ENCODE peak calls at places on chromosome 2, in eight cellular contexts. N is adrenal gland; T is bronchial epithelial cell; B is cardiac fibroblast; G is IMR-90; C is CD8-positive, alpha-beta memory T cell; X is A549; O is aorta. L is an unnamed sample.
A peak's percentile ranks its signal among the peaks of the same experiment; 100 is the strongest.

GRCh38 chr2:191646612-191646902 is 31.4 kb upstream of the NABP1 start:
- DNase-seq in N (no peak), T (peak; percentile 94), B (peak; percentile 60), G (no peak), C (no peak), X (no peak), O (no peak), L (no peak)

GRCh38 chr2:26364669-26365068 is 18.1 kb upstream of the ADGRF3 start:
- DNase-seq in N (no peak), T (no peak), B (no peak), G (no peak), C (no peak), X (no peak), O (no peak), L (no peak)

GRCh38 chr2:220241423-220241822 is 614.0 kb downstream of the SLC4A3 start:
- DNase-seq in N (no peak), T (no peak), B (no peak), G (no peak), C (no peak), X (no peak), O (no peak), L (no peak)

GRCh38 chr2:222745836-222746559 is 74.5 kb downstream of the MOGAT1 start:
- DNase-seq in N (no peak), T (no peak), B (no peak), G (peak; percentile 28), C (no peak), X (no peak), O (no peak), L (no peak)

GRCh38 chr2:151552287-151552686 is 142.6 kb downstream of the RIF1 start:
- DNase-seq in N (no peak), T (no peak), B (no peak), G (no peak), C (no peak), X (no peak), O (no peak), L (no peak)

GRCh38 chr2:240557808-240558207 is at the start of gene ANKMY1:
- DNase-seq in N (peak; percentile 70), T (peak; percentile 58), B (peak; percentile 79), G (peak; percentile 67), C (peak; percentile 47), X (no peak), O (peak; percentile 79), L (no peak)

GRCh38 chr2:80519121-80519643 is 214.6 kb upstream of the LRRTM1 start:
- DNase-seq in N (no peak), T (no peak), B (no peak), G (no peak), C (no peak), X (no peak), O (no peak), L (no peak)

GRCh38 chr2:28610583-28611201 is 114.8 kb downstream of the PLB1 start:
- DNase-seq in N (peak; percentile 92), T (peak; percentile 99), B (peak; percentile 71), G (peak; percentile 96), C (no peak), X (peak; percentile 95), O (peak; percentile 89), L (no peak)

GRCh38 chr2:240798327-240798905 is 21.6 kb downstream of the KIF1A start:
- DNase-seq in N (no peak), T (no peak), B (no peak), G (no peak), C (no peak), X (no peak), O (no peak), L (no peak)

GRCh38 chr2:97891611-97892010 is 104.1 kb downstream of the TMEM131 start:
- DNase-seq in N (no peak), T (no peak), B (no peak), G (no peak), C (no peak), X (no peak), O (no peak), L (no peak)

GRCh38 chr2:192070099-192070498 is 124.6 kb downstream of the TMEFF2 start:
- DNase-seq in N (no peak), T (no peak), B (peak; percentile 15), G (peak; percentile 38), C (no peak), X (no peak), O (no peak), L (no peak)

GRCh38 chr2:28558421-28558820 is 62.6 kb downstream of the PLB1 start:
- DNase-seq in N (no peak), T (no peak), B (no peak), G (no peak), C (no peak), X (no peak), O (no peak), L (no peak)

GRCh38 chr2:9331704-9332103 is 91.6 kb downstream of the ITGB1BP1 start:
- DNase-seq in N (no peak), T (peak; percentile 70), B (peak; percentile 76), G (peak; percentile 66), C (no peak), X (no peak), O (no peak), L (no peak)

GRCh38 chr2:222709191-222709891 is 37.9 kb downstream of the MOGAT1 start:
- DNase-seq in N (peak; percentile 66), T (peak; percentile 78), B (peak; percentile 98), G (peak; percentile 99), C (no peak), X (peak; percentile 65), O (peak; percentile 86), L (no peak)

GRCh38 chr2:178943745-178944144 is 106.2 kb downstream of the CCDC141 start:
- DNase-seq in N (no peak), T (no peak), B (no peak), G (no peak), C (no peak), X (no peak), O (no peak), L (no peak)

GRCh38 chr2:86625096-86625495 is 1.4 kb upstream of the RNF103 start:
- DNase-seq in N (no peak), T (no peak), B (no peak), G (no peak), C (no peak), X (no peak), O (no peak), L (no peak)

GRCh38 chr2:217826505-217826904 is 176.3 kb downstream of the TNS1 start:
- DNase-seq in N (no peak), T (no peak), B (peak; percentile 36), G (no peak), C (no peak), X (no peak), O (no peak), L (no peak)

GRCh38 chr2:30026091-30027055 is 105.0 kb upstream of the ALK start:
- DNase-seq in N (peak; percentile 55), T (peak; percentile 79), B (peak; percentile 31), G (peak; percentile 22), C (no peak), X (peak; percentile 76), O (no peak), L (no peak)

GRCh38 chr2:119292226-119292625 is 68.6 kb downstream of the STEAP3 start:
- DNase-seq in N (peak; percentile 77), T (peak; percentile 36), B (no peak), G (peak; percentile 15), C (no peak), X (no peak), O (no peak), L (no peak)

GRCh38 chr2:222319576-222320440 is 21.0 kb upstream of the PAX3 start:
- DNase-seq in N (peak; percentile 41), T (no peak), B (peak; percentile 30), G (no peak), C (no peak), X (no peak), O (no peak), L (no peak)

GRCh38 chr2:141923657-141924056 is 207.2 kb downstream of the LRP1B start:
- DNase-seq in N (no peak), T (peak; percentile 78), B (no peak), G (peak; percentile 44), C (no peak), X (no peak), O (no peak), L (no peak)

GRCh38 chr2:215460682-215461081 is 24.8 kb upstream of the FN1 start:
- DNase-seq in N (no peak), T (peak; percentile 85), B (peak; percentile 89), G (peak; percentile 97), C (no peak), X (no peak), O (no peak), L (no peak)
- H3K4me3 ChIP-seq in N (no peak overlapping the region), T (no peak overlapping the region), B (no peak overlapping the region), G (no peak overlapping the region), C (no peak overlapping the region), X (no peak overlapping the region), O (no peak overlapping the region), L (no peak overlapping the region)

GRCh38 chr2:157856157-157856455 is 20.0 kb downstream of the ACVR1 start:
- DNase-seq in N (no peak), T (no peak), B (no peak), G (no peak), C (no peak), X (no peak), O (no peak), L (no peak)
- H3K4me3 ChIP-seq in N (no peak overlapping the region), T (no peak overlapping the region), B (no peak overlapping the region), G (no peak overlapping the region), C (no peak overlapping the region), X (no peak overlapping the region), O (no peak overlapping the region), L (no peak overlapping the region)

DNA sequence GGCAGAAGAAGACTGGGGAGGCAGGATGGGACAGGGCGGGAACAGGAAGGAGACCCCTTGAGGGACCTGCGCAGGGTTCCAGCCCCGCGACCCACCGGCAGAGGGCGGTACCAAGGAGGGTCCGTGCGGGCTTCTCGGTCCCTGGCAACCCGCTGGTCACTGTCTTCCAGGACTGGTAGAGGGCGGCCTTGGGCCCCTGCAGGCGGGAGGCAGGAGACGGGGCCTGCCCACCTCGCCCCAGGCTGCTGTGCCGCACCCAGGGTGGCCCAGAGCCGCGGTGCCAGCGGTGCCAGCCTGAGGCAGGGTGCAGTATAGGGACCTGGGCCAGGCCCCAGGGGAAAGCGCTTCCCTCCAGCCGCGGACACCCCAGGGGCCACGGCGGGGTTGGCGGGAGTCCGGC is 34.5 kb downstream of the NEURL3 start:
- DNase-seq in N (peak; percentile 58), T (no peak), B (peak; percentile 32), G (peak; percentile 8), C (peak; percentile 18), X (peak; percentile 13), O (peak; percentile 80), L (no peak)
- H3K4me3 ChIP-seq in N (no peak overlapping the region), T (no peak overlapping the region), B (no peak overlapping the region), G (no peak overlapping the region), C (no peak overlapping the region), X (no peak overlapping the region), O (peak overlapping the region; percentile 41), L (no peak overlapping the region)

GRCh38 chr2:85599468-85600234 is 2.8 kb downstream of the TMEM150A start:
- DNase-seq in N (no peak), T (no peak), B (no peak), G (no peak), C (no peak), X (no peak), O (peak; percentile 47), L (no peak)

GRCh38 chr2:85600951-85601770 is 1.3 kb downstream of the TMEM150A start:
- DNase-seq in N (no peak), T (no peak), B (no peak), G (no peak), C (no peak), X (no peak), O (no peak), L (no peak)

GRCh38 chr2:85600235-85600575 is 2.3 kb downstream of the TMEM150A start:
- DNase-seq in N (no peak), T (no peak), B (no peak), G (no peak), C (no peak), X (no peak), O (no peak), L (no peak)

GRCh38 chr2:85602476-85603234 is at the start of gene TMEM150A:
- DNase-seq in N (peak; percentile 96), T (peak; percentile 69), B (peak; percentile 94), G (peak; percentile 80), C (peak; percentile 84), X (peak; percentile 83), O (peak; percentile 97), L (no peak)

GRCh38 chr2:85601771-85602475 is 575 bp downstream of the TMEM150A start:
- DNase-seq in N (peak; percentile 85), T (no peak), B (peak; percentile 69), G (no peak), C (no peak), X (no peak), O (peak; percentile 85), L (no peak)
- H3K4me3 ChIP-seq in N (peak overlapping the region; percentile 51), T (peak overlapping the region; percentile 49), B (peak overlapping the region; percentile 82), G (peak overlapping the region; percentile 99), C (peak overlapping the region; percentile 96), X (peak overlapping the region; percentile 66), O (peak overlapping the region; percentile 90), L (no peak overlapping the region)

L was measured in Jurkat, Clone E6-1.